ENCODE peak calls at places on chromosome 11, in six cellular contexts. G is GM23338, Z is HepG2, F is upper lobe of left lung, U is Panc1, K is K562. O is an unnamed sample.

GRCh38 chr11:15745266-15745665 is 611.1 kb downstream of the SOX6 start:
- ATAC-seq in G (no peak), Z (no peak), F (no peak), U (no peak), K (no peak), O (no peak)

GRCh38 chr11:119258983-119259382 is 52.8 kb downstream of the CBL start:
- ATAC-seq in G (no peak), Z (no peak), F (no peak), U (no peak), K (no peak), O (no peak)

GRCh38 chr11:92225563-92226308 is 1.1 kb downstream of the FAT3 start:
- ATAC-seq in G (peak; percentile 15), Z (no peak), F (peak; percentile 39), U (peak; percentile 6), K (no peak), O (peak; percentile 21)

GRCh38 chr11:67665537-67666302 is 8.7 kb downstream of the ALDH3B2 start:
- ATAC-seq in G (peak; percentile 19), Z (peak; percentile 75), F (no peak), U (peak; percentile 78), K (peak; percentile 74), O (no peak)

GRCh38 chr11:27406498-27407354 is 43.7 kb upstream of the CCDC34 start:
- ATAC-seq in G (no peak), Z (no peak), F (no peak), U (no peak), K (peak; percentile 77), O (no peak)

GRCh38 chr11:68090706-68091105 is 30.5 kb downstream of the CHKA start:
- ATAC-seq in G (no peak), Z (no peak), F (peak; percentile 56), U (peak; percentile 53), K (no peak), O (no peak)

GRCh38 chr11:73414977-73415492 is 38.8 kb downstream of the RELT start:
- ATAC-seq in G (no peak), Z (no peak), F (peak; percentile 44), U (no peak), K (no peak), O (peak; percentile 39)

GRCh38 chr11:70483077-70483861 is 84.9 kb downstream of the CTTN start:
- ATAC-seq in G (peak; percentile 39), Z (no peak), F (peak; percentile 55), U (peak; percentile 81), K (peak; percentile 88), O (peak; percentile 51)

GRCh38 chr11:94196363-94196762 is 67.7 kb downstream of the PANX1 start:
- ATAC-seq in G (no peak), Z (no peak), F (no peak), U (peak; percentile 28), K (no peak), O (no peak)

GRCh38 chr11:7520981-7521487 is 7.2 kb downstream of the PPFIBP2 start:
- ATAC-seq in G (no peak), Z (no peak), F (peak; percentile 53), U (no peak), K (no peak), O (peak; percentile 11)

GRCh38 chr11:3942160-3942955 is 86.9 kb downstream of the STIM1 start:
- ATAC-seq in G (no peak), Z (peak; percentile 99), F (no peak), U (no peak), K (peak; percentile 79), O (no peak)

GRCh38 chr11:75500742-75501141 is 25.0 kb downstream of the GDPD5 start:
- ATAC-seq in G (no peak), Z (no peak), F (no peak), U (no peak), K (no peak), O (no peak)

GRCh38 chr11:10414181-10414580 is 40.9 kb upstream of the AMPD3 start:
- ATAC-seq in G (no peak), Z (no peak), F (peak; percentile 57), U (no peak), K (no peak), O (no peak)

GRCh38 chr11:128532571-128533091 is 54.7 kb downstream of the ETS1 start:
- ATAC-seq in G (peak; percentile 98), Z (no peak), F (no peak), U (no peak), K (no peak), O (no peak)

GRCh38 chr11:20309626-20310025 is 53.9 kb upstream of the HTATIP2 start:
- ATAC-seq in G (no peak), Z (no peak), F (no peak), U (no peak), K (no peak), O (no peak)

GRCh38 chr11:72787262-72788104 is 6.4 kb downstream of the STARD10 start:
- ATAC-seq in G (peak; percentile 88), Z (peak; percentile 90), F (peak; percentile 31), U (peak; percentile 49), K (peak; percentile 95), O (no peak)

GRCh38 chr11:83119216-83119615 is 37.7 kb upstream of the PCF11 start:
- ATAC-seq in G (no peak), Z (peak; percentile 11), F (no peak), U (no peak), K (no peak), O (no peak)

GRCh38 chr11:110858556-110858921 is 146.3 kb upstream of the ARHGAP20 start:
- ATAC-seq in G (no peak), Z (no peak), F (peak; percentile 56), U (no peak), K (no peak), O (peak; percentile 67)

GRCh38 chr11:61657566-61657965 is 22.6 kb upstream of the DAGLA start:
- ATAC-seq in G (no peak), Z (peak; percentile 28), F (no peak), U (no peak), K (no peak), O (no peak)

GRCh38 chr11:104668797-104669463 is 229.3 kb downstream of the CASP12 start:
- ATAC-seq in G (no peak), Z (peak; percentile 25), F (no peak), U (peak; percentile 74), K (no peak), O (no peak)

GRCh38 chr11:105449100-105449734 is 160.7 kb upstream of the GRIA4 start:
- ATAC-seq in G (no peak), Z (no peak), F (no peak), U (peak; percentile 48), K (no peak), O (no peak)

GRCh38 chr11:78251083-78251699 is 62.5 kb downstream of the USP35 start:
- ATAC-seq in G (no peak), Z (no peak), F (peak; percentile 59), U (no peak), K (peak; percentile 30), O (no peak)

GRCh38 chr11:128421577-128421976 is 165.8 kb downstream of the ETS1 start:
- ATAC-seq in G (no peak), Z (no peak), F (no peak), U (no peak), K (no peak), O (no peak)

GRCh38 chr11:43708776-43709175 is 28.2 kb downstream of the HSD17B12 start:
- ATAC-seq in G (peak; percentile 56), Z (no peak), F (no peak), U (no peak), K (peak; percentile 77), O (no peak)
- TF ChIP-seq CTCF in G (peak; percentile 49), Z (no peak), F (no peak), U (peak; percentile 47), K (peak; percentile 55), O (no peak)

DNA sequence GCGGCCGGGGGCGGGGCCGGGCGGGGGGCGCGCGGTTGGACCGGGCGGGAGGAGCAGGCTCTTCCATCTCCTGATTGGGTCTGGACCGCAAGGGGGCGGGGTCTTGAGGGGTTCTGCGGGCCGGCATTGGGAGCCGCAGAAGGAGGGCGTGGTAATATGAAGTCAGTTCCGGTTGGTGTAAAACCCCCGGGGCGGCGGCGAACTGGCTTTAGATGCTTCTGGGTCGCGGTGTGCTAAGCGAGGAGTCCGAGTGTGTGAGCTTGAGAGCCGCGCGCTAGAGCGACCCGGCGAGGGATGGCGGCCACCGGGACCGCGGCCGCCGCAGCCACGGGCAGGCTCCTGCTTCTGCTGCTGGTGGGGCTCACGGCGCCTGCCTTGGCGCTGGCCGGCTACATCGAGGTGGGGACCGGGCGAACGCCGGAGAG is at the start of gene APLP2:
- ATAC-seq in G (peak; percentile 68), Z (peak; percentile 78), F (peak; percentile 96), U (peak; percentile 92), K (peak; percentile 82), O (peak; percentile 96)
- TF ChIP-seq POLR2AphosphoS5 in G (peak; percentile 98), Z (peak; percentile 98), F (peak; percentile 96), U (peak; percentile 99), K (peak; percentile 96), O (peak; percentile 97)

DNA sequence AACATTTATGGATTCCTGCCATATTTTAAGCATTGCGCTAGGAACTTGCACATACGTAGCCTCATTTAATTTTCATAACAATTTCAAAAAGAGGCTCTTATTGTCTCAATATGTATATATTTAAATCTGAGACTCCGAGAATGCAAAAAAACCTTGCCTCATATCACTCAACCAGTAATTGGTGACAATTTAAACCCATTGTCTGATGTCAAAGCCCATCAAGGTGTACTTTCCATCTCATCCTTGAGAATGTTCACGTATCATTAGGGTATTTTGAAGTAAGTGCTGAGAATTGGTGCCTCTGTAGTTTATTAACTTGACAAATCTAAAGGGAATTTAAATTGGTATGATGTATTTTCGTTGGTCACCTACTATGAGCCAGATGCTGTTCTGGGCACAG is 136.5 kb downstream of the FAM76B start:
- ATAC-seq in G (no peak), Z (no peak), F (no peak), U (no peak), K (no peak), O (no peak)
- TF ChIP-seq CTCF in G (no peak), Z (no peak), F (no peak), U (no peak), K (no peak), O (no peak)

DNA sequence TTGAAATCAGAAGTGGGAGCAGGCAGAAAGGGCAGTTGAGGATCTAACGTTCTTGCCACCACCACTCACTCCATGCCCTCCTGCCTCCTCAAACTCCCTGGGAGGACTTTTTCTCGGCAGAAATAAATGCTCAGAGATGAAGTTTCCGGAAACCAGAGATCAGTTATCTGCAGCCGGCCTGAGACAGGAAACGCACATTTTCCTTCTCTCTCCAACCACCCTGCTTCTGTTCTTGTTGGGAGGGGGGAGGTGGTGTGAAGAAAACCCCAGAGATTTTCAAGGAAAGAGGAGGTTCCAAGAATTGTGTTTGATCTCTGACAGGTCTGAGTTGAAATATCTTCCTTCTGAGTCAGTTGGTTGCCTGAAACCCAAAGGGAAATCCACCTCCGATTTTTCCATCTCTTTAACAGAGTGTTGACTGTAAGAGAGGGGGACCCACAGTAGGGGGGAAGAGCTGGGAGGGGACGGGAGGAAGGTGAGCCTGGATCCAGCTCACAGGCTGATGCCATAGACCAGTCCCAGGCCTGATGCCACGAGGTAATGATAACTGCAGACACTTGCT is 100.8 kb downstream of the TRAF6 start:
- ATAC-seq in G (no peak), Z (no peak), F (peak; percentile 34), U (no peak), K (peak; percentile 80), O (no peak)
- TF ChIP-seq POLR2AphosphoS5 in G (no peak), Z (no peak), F (no peak), U (no peak), K (no peak), O (no peak)

GRCh38 chr11:45182902-45183301 is 36.5 kb downstream of the PRDM11 start:
- ATAC-seq in G (peak; percentile 2), Z (no peak), F (no peak), U (no peak), K (no peak), O (no peak)
- TF ChIP-seq CTCF in G (peak; percentile 70), Z (peak; percentile 52), F (peak; percentile 43), U (peak; percentile 75), K (peak; percentile 26), O (peak; percentile 39)

GRCh38 chr11:65854871-65855837 is 2.8 kb downstream of the CFL1 start:
- ATAC-seq in G (no peak), Z (no peak), F (no peak), U (no peak), K (no peak), O (no peak)
- TF ChIP-seq POLR2AphosphoS5 in G (no peak), Z (no peak), F (no peak), U (no peak), K (no peak), O (no peak)

GRCh38 chr11:57001674-57002401 is 13.1 kb downstream of the OR5AK2 start:
- ATAC-seq in G (no peak), Z (no peak), F (no peak), U (no peak), K (peak; percentile 88), O (no peak)
- TF ChIP-seq CTCF in G (peak; percentile 71), Z (no peak), F (no peak), U (peak; percentile 54), K (peak; percentile 45), O (no peak)